ENCODE peak calls at places on chromosome 21, in ten cellular contexts. One of them, this sample, is unnamed. For H3K27me3, the result is how much of the 10 kb centered on the place peaks cover.

GRCh38 chr21:16086121-16086520 is 356.3 kb downstream of the USP25 start:
- DNase-seq in brain microvascular endothelial cell: no peak
- DNase-seq in stomach: no peak
- DNase-seq in astrocyte: no peak
- DNase-seq in neuronal stem cell: no peak
- DNase-seq in psoas muscle: no peak
- DNase-seq in colonic mucosa: no peak
- DNase-seq in AG04450: no peak
- DNase-seq in heart right ventricle: no peak
- DNase-seq in CD4-positive, alpha-beta T cell: no peak
- DNase-seq in this sample: no peak

GRCh38 chr21:33801424-33802405 is 113.9 kb downstream of the ATP5PO start:
- DNase-seq in brain microvascular endothelial cell: peak
- DNase-seq in stomach: peak
- DNase-seq in astrocyte: peak
- DNase-seq in neuronal stem cell: no peak
- DNase-seq in psoas muscle: peak
- DNase-seq in colonic mucosa: no peak
- DNase-seq in AG04450: peak
- DNase-seq in heart right ventricle: no peak
- DNase-seq in CD4-positive, alpha-beta T cell: no peak
- DNase-seq in this sample: no peak

GRCh38 chr21:27694667-27695066 is 727.8 kb upstream of the ADAMTS5 start:
- DNase-seq in brain microvascular endothelial cell: no peak
- DNase-seq in stomach: no peak
- DNase-seq in astrocyte: no peak
- DNase-seq in neuronal stem cell: no peak
- DNase-seq in psoas muscle: no peak
- DNase-seq in colonic mucosa: no peak
- DNase-seq in AG04450: no peak
- DNase-seq in heart right ventricle: no peak
- DNase-seq in CD4-positive, alpha-beta T cell: no peak
- DNase-seq in this sample: no peak

GRCh38 chr21:46004168-46004861 is 22.7 kb downstream of the COL6A1 start:
- DNase-seq in brain microvascular endothelial cell: no peak
- DNase-seq in stomach: peak
- DNase-seq in astrocyte: no peak
- DNase-seq in neuronal stem cell: no peak
- DNase-seq in psoas muscle: no peak
- DNase-seq in colonic mucosa: peak
- DNase-seq in AG04450: no peak
- DNase-seq in heart right ventricle: peak
- DNase-seq in CD4-positive, alpha-beta T cell: no peak
- DNase-seq in this sample: no peak

GRCh38 chr21:45592208-45592619 is 50.0 kb upstream of the SLC19A1 start:
- DNase-seq in brain microvascular endothelial cell: no peak
- DNase-seq in stomach: no peak
- DNase-seq in astrocyte: no peak
- DNase-seq in neuronal stem cell: no peak
- DNase-seq in psoas muscle: no peak
- DNase-seq in colonic mucosa: no peak
- DNase-seq in AG04450: no peak
- DNase-seq in heart right ventricle: no peak
- DNase-seq in CD4-positive, alpha-beta T cell: peak
- DNase-seq in this sample: peak

GRCh38 chr21:31760931-31761330 is 29.0 kb upstream of the SCAF4 start:
- DNase-seq in brain microvascular endothelial cell: no peak
- DNase-seq in stomach: no peak
- DNase-seq in astrocyte: no peak
- DNase-seq in neuronal stem cell: no peak
- DNase-seq in psoas muscle: no peak
- DNase-seq in colonic mucosa: no peak
- DNase-seq in AG04450: no peak
- DNase-seq in heart right ventricle: no peak
- DNase-seq in CD4-positive, alpha-beta T cell: no peak
- DNase-seq in this sample: no peak

GRCh38 chr21:29148535-29148934 is 18.1 kb downstream of the MAP3K7CL start:
- DNase-seq in brain microvascular endothelial cell: no peak
- DNase-seq in stomach: no peak
- DNase-seq in astrocyte: peak
- DNase-seq in neuronal stem cell: no peak
- DNase-seq in psoas muscle: no peak
- DNase-seq in colonic mucosa: no peak
- DNase-seq in AG04450: no peak
- DNase-seq in heart right ventricle: no peak
- DNase-seq in CD4-positive, alpha-beta T cell: no peak
- DNase-seq in this sample: no peak

GRCh38 chr21:17427831-17428483 is 84.9 kb upstream of the CXADR start:
- DNase-seq in brain microvascular endothelial cell: no peak
- DNase-seq in stomach: no peak
- DNase-seq in astrocyte: no peak
- DNase-seq in neuronal stem cell: no peak
- DNase-seq in psoas muscle: no peak
- DNase-seq in colonic mucosa: no peak
- DNase-seq in AG04450: no peak
- DNase-seq in heart right ventricle: no peak
- DNase-seq in CD4-positive, alpha-beta T cell: no peak
- DNase-seq in this sample: peak

GRCh38 chr21:28763809-28764418 is 228.8 kb downstream of the LTN1 start:
- DNase-seq in brain microvascular endothelial cell: no peak
- DNase-seq in stomach: no peak
- DNase-seq in astrocyte: no peak
- DNase-seq in neuronal stem cell: no peak
- DNase-seq in psoas muscle: no peak
- DNase-seq in colonic mucosa: no peak
- DNase-seq in AG04450: no peak
- DNase-seq in heart right ventricle: no peak
- DNase-seq in CD4-positive, alpha-beta T cell: no peak
- DNase-seq in this sample: no peak

GRCh38 chr21:36783612-36784383 is 84.9 kb downstream of the SIM2 start:
- DNase-seq in brain microvascular endothelial cell: peak
- DNase-seq in stomach: no peak
- DNase-seq in astrocyte: peak
- DNase-seq in neuronal stem cell: no peak
- DNase-seq in psoas muscle: no peak
- DNase-seq in colonic mucosa: no peak
- DNase-seq in AG04450: peak
- DNase-seq in heart right ventricle: no peak
- DNase-seq in CD4-positive, alpha-beta T cell: no peak
- DNase-seq in this sample: no peak

GRCh38 chr21:38596264-38597042 is 98.2 kb upstream of the ERG start:
- DNase-seq in brain microvascular endothelial cell: no peak
- DNase-seq in stomach: no peak
- DNase-seq in astrocyte: peak
- DNase-seq in neuronal stem cell: no peak
- DNase-seq in psoas muscle: no peak
- DNase-seq in colonic mucosa: no peak
- DNase-seq in AG04450: no peak
- DNase-seq in heart right ventricle: no peak
- DNase-seq in CD4-positive, alpha-beta T cell: no peak
- DNase-seq in this sample: no peak

GRCh38 chr21:38599381-38599975 is 101.2 kb upstream of the ERG start:
- DNase-seq in brain microvascular endothelial cell: no peak
- DNase-seq in stomach: no peak
- DNase-seq in astrocyte: no peak
- DNase-seq in neuronal stem cell: no peak
- DNase-seq in psoas muscle: no peak
- DNase-seq in colonic mucosa: no peak
- DNase-seq in AG04450: no peak
- DNase-seq in heart right ventricle: no peak
- DNase-seq in CD4-positive, alpha-beta T cell: no peak
- DNase-seq in this sample: no peak

GRCh38 chr21:38597436-38597835 is 99.2 kb upstream of the ERG start:
- DNase-seq in brain microvascular endothelial cell: no peak
- DNase-seq in stomach: no peak
- DNase-seq in astrocyte: no peak
- DNase-seq in neuronal stem cell: no peak
- DNase-seq in psoas muscle: no peak
- DNase-seq in colonic mucosa: no peak
- DNase-seq in AG04450: no peak
- DNase-seq in heart right ventricle: no peak
- DNase-seq in CD4-positive, alpha-beta T cell: no peak
- DNase-seq in this sample: no peak

GRCh38 chr21:38598413-38598812 is 100.1 kb upstream of the ERG start:
- DNase-seq in brain microvascular endothelial cell: no peak
- DNase-seq in stomach: no peak
- DNase-seq in astrocyte: no peak
- DNase-seq in neuronal stem cell: no peak
- DNase-seq in psoas muscle: no peak
- DNase-seq in colonic mucosa: no peak
- DNase-seq in AG04450: no peak
- DNase-seq in heart right ventricle: no peak
- DNase-seq in CD4-positive, alpha-beta T cell: no peak
- DNase-seq in this sample: no peak

GRCh38 chr21:38600106-38600505 is 101.8 kb upstream of the ERG start:
- DNase-seq in brain microvascular endothelial cell: no peak
- DNase-seq in stomach: no peak
- DNase-seq in astrocyte: no peak
- DNase-seq in neuronal stem cell: no peak
- DNase-seq in psoas muscle: no peak
- DNase-seq in colonic mucosa: no peak
- DNase-seq in AG04450: no peak
- DNase-seq in heart right ventricle: no peak
- DNase-seq in CD4-positive, alpha-beta T cell: no peak
- DNase-seq in this sample: no peak
- H3K27me3 ChIP-seq in brain microvascular endothelial cell: under half
- H3K27me3 ChIP-seq in stomach: under half
- H3K27me3 ChIP-seq in astrocyte: under half
- H3K27me3 ChIP-seq in neuronal stem cell: under half
- H3K27me3 ChIP-seq in psoas muscle: under half
- H3K27me3 ChIP-seq in colonic mucosa: under half
- H3K27me3 ChIP-seq in AG04450: under half
- H3K27me3 ChIP-seq in heart right ventricle: under half
- H3K27me3 ChIP-seq in CD4-positive, alpha-beta T cell: under half
- H3K27me3 ChIP-seq in this sample: under half

DNA sequence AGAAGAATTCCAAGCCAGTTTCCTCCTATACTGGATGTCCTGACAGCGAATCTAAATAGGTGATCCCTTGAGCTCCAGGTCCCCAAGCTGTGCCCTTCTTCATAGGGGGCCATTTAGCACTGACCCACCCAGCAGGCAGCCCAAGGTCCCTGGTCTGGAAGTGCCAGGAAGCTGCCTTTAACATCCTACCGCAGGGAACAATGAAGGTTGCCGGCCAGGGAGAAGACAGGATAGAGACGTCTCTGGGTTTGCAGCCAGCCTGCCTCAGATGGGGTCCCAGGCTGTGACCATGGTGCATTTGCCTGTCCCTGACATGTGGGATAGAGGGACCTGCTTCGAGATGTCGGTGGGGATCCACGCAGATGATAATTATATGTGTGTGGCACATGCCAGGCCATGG is 2.7 kb upstream of the RIPK4 start:
- DNase-seq in brain microvascular endothelial cell: no peak
- DNase-seq in stomach: no peak
- DNase-seq in astrocyte: no peak
- DNase-seq in neuronal stem cell: no peak
- DNase-seq in psoas muscle: no peak
- DNase-seq in colonic mucosa: no peak
- DNase-seq in AG04450: no peak
- DNase-seq in heart right ventricle: no peak
- DNase-seq in CD4-positive, alpha-beta T cell: no peak
- DNase-seq in this sample: no peak
- H3K27me3 ChIP-seq in brain microvascular endothelial cell: under half
- H3K27me3 ChIP-seq in stomach: under half
- H3K27me3 ChIP-seq in astrocyte: under half
- H3K27me3 ChIP-seq in neuronal stem cell: half or more
- H3K27me3 ChIP-seq in psoas muscle: under half
- H3K27me3 ChIP-seq in colonic mucosa: under half
- H3K27me3 ChIP-seq in AG04450: half or more
- H3K27me3 ChIP-seq in heart right ventricle: half or more
- H3K27me3 ChIP-seq in CD4-positive, alpha-beta T cell: half or more
- H3K27me3 ChIP-seq in this sample: under half

DNA sequence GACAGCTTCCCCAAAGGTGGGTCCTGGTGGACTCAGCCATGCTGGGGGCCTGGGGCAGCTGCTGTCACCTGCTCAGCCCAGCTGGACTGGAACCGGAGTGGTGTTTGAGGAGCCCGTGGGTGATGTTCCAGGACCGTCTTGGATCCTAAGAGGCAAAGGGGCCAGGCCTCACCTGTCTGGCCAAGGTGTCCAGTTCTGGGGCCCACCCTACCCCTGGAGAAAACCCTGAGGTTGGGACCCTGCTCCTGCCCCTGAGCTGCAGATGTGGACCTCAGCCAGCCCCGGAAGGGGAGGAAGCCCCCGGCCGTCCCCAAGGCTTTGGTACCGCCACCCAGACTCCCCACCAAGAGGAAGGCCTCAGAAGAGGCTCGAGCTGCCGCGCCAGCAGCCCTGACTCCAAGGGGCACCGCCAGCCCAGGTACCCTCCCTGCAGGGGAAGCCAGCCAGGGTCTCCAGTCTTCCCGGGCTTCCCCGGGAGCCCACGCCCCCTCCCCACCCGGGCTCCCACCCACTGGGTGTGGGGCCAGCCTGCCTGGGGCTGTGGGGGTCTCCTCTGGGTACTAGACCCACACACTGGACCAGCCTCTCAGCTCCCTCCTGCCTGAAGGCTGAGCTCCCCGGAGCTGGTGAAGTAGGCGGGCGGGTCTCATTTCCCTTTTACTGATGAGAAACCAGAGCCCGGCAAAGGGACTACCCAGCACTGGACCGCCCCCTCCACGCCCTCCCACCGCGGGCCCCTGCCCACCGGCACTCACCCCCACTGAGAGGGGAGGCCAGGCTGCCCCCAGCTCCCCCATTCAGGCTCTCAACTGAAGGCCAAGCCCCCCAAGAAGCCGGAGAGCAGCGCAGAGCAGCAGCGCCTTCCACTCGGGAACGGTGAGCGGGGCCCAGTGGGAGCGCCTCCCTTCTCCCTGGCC is 1.3 kb downstream of the AIRE start:
- DNase-seq in brain microvascular endothelial cell: no peak
- DNase-seq in stomach: no peak
- DNase-seq in astrocyte: no peak
- DNase-seq in neuronal stem cell: no peak
- DNase-seq in psoas muscle: peak
- DNase-seq in colonic mucosa: no peak
- DNase-seq in AG04450: no peak
- DNase-seq in heart right ventricle: no peak
- DNase-seq in CD4-positive, alpha-beta T cell: no peak
- DNase-seq in this sample: peak
- H3K27me3 ChIP-seq in brain microvascular endothelial cell: under half
- H3K27me3 ChIP-seq in stomach: under half
- H3K27me3 ChIP-seq in astrocyte: under half
- H3K27me3 ChIP-seq in neuronal stem cell: half or more
- H3K27me3 ChIP-seq in psoas muscle: under half
- H3K27me3 ChIP-seq in colonic mucosa: under half
- H3K27me3 ChIP-seq in AG04450: under half
- H3K27me3 ChIP-seq in heart right ventricle: under half
- H3K27me3 ChIP-seq in CD4-positive, alpha-beta T cell: under half
- H3K27me3 ChIP-seq in this sample: under half

DNA sequence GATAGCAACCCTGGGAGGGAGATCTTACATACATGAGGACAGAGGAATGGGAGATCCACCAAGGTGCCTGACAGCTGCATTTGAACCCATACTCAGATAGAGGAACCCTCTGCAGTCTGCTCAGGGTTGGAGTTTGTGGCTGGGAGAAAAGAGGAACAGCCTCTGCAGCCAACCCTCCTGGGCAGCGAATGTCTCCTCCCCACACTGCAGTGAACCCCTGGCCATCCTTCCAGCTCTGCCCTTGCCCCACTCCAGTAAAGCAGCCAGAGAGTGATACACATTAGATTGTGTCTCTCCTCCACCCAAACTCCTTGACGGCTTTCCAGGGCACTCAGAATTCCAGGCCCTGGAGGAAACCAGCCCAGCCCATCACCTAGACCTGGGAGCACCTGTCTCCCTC is 137.7 kb downstream of the RUNX1 start:
- DNase-seq in brain microvascular endothelial cell: no peak
- DNase-seq in stomach: no peak
- DNase-seq in astrocyte: no peak
- DNase-seq in neuronal stem cell: no peak
- DNase-seq in psoas muscle: no peak
- DNase-seq in colonic mucosa: no peak
- DNase-seq in AG04450: no peak
- DNase-seq in heart right ventricle: no peak
- DNase-seq in CD4-positive, alpha-beta T cell: no peak
- DNase-seq in this sample: no peak
- H3K27me3 ChIP-seq in brain microvascular endothelial cell: under half
- H3K27me3 ChIP-seq in stomach: under half
- H3K27me3 ChIP-seq in astrocyte: under half
- H3K27me3 ChIP-seq in neuronal stem cell: under half
- H3K27me3 ChIP-seq in psoas muscle: under half
- H3K27me3 ChIP-seq in colonic mucosa: under half
- H3K27me3 ChIP-seq in AG04450: under half
- H3K27me3 ChIP-seq in heart right ventricle: half or more
- H3K27me3 ChIP-seq in CD4-positive, alpha-beta T cell: under half
- H3K27me3 ChIP-seq in this sample: under half

This sample was measured in GM06990.